ENCODE peak calls at places on chromosomes 4 and X, in four cellular contexts. Y, H, I and P are unnamed samples. For H3K9me2, the result is how much of the 10 kb centered on the place peaks cover.

GRCh38 chr4:23856630-23857029 is 33.2 kb downstream of the PPARGC1A start:
- DNase-seq in Y (no peak), H (no peak), I (peak), P (no peak)

GRCh38 chr4:121822796-121823504 is 733 bp downstream of the CCNA2 start:
- DNase-seq in Y (peak), H (peak), I (peak), P (peak)

GRCh38 chr4:164731827-164732474 is 22.0 kb upstream of the SMIM31 start:
- DNase-seq in Y (peak), H (peak), I (peak), P (peak)

GRCh38 chr4:74123065-74123728 is 24.2 kb upstream of the CXCL2 start:
- DNase-seq in Y (no peak), H (peak), I (peak), P (no peak)

GRCh38 chr4:3461515-3462291 is 1.4 kb upstream of the DOK7 start:
- DNase-seq in Y (no peak), H (no peak), I (no peak), P (no peak)

GRCh38 chr4:147581601-147582350 is 35.4 kb upstream of the TMEM184C start:
- DNase-seq in Y (no peak), H (peak), I (no peak), P (no peak)

GRCh38 chrX:53580742-53581504 is 105.6 kb downstream of the HUWE1 start:
- DNase-seq in Y (no peak), H (no peak), I (no peak), P (no peak)

GRCh38 chrX:118325453-118325852 is 20.5 kb upstream of the WDR44 start:
- DNase-seq in Y (peak), H (peak), I (no peak), P (peak)

GRCh38 chrX:67622053-67622452 is 78.2 kb downstream of the AR start:
- DNase-seq in Y (no peak), H (no peak), I (no peak), P (no peak)

GRCh38 chr4:8229341-8229975 is 30.4 kb downstream of the SH3TC1 start:
- DNase-seq in Y (no peak), H (no peak), I (no peak), P (no peak)
- H3K9me2 ChIP-seq in Y (under half), H (under half), I (under half), P (under half)

GRCh38 chr4:183758735-183759447 is 99.8 kb downstream of the TRAPPC11 start:
- DNase-seq in Y (peak), H (no peak), I (no peak), P (no peak)
- H3K4me3 ChIP-seq in Y (peak), H (no peak), I (no peak), P (no peak)

GRCh38 chr4:142265536-142265935 is 580.6 kb downstream of the INPP4B start:
- DNase-seq in Y (no peak), H (peak), I (no peak), P (no peak)

GRCh38 chr4:142264961-142265360 is 581.1 kb downstream of the INPP4B start:
- DNase-seq in Y (no peak), H (peak), I (peak), P (no peak)

GRCh38 chr4:142265946-142266345 is 580.2 kb downstream of the INPP4B start:
- DNase-seq in Y (no peak), H (no peak), I (no peak), P (no peak)

GRCh38 chr4:142262956-142263355 is 583.1 kb downstream of the INPP4B start:
- DNase-seq in Y (peak), H (no peak), I (no peak), P (no peak)

GRCh38 chr4:142267101-142267500 is 579.0 kb downstream of the INPP4B start:
- DNase-seq in Y (no peak), H (no peak), I (no peak), P (no peak)
- H3K9me2 ChIP-seq in Y (under half), H (under half), I (under half), P (under half)

DNA sequence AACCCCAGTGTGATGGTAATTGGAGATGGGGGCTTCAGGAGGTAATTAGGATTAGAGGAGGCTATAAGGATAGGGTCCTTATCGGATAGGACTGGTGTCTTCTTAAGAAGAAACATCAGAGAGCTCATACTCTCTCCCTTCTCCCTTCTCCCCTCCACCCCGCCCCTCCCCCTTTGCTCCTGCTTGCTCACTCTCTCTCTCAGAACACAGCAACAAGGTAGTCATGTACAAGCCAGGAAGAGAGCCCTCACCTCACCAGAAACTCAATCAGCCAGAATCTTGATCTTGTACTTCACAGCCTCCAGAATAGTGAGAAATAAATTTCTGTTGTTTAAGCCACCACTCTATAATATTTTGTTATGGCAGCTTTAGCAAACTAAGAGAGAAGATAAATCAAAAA is 4.5 kb downstream of the DDX60L start:
- DNase-seq in Y (peak), H (peak), I (peak), P (no peak)
- H3K4me3 ChIP-seq in Y (no peak), H (no peak), I (no peak), P (no peak)

GRCh38 chr4:119656342-119656741 is 27.7 kb upstream of the PDE5A start:
- DNase-seq in Y (no peak), H (no peak), I (no peak), P (no peak)
- H3K9me2 ChIP-seq in Y (under half), H (under half), I (under half), P (under half)

DNA sequence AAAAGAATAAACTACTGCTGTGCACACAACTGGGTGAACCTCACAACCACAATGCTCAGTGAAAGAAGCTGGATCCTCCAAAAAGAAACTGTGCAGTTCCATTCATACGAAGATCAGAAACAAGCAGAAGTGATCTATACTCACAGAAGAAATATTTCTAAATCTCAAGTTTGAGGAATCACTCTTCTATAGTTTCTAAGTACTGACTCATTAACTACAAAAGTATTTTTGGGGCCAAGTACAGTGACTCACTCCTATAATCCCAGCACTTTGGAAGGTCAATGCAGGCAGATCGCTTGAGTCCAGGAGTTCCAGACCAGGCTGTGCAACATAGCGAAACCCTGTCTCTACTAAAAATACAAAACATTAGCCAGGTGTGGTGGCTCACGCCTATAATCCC is 51.3 kb upstream of the RELL1 start:
- DNase-seq in Y (no peak), H (peak), I (no peak), P (no peak)
- H3K4me3 ChIP-seq in Y (no peak), H (no peak), I (no peak), P (no peak)

DNA sequence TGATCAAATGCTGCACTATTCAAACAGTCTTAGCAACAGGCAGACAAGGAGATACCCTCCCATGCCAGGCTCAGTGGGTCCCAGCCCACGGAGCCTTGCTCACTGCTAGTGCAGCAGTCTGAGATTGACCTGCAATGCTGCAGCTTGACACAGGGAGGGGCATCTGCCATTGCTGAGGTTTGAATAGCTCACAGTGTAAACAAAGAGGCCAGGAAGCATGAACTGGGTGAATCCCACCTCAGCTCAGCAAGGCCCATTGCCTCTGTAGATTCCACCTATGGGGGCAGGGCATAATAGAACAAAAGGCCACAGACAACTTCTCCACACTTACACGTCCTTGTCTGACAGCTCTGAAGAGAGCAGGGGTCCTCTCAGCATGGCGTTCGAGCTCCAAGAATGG is 26.6 kb upstream of the ZXDB start:
- DNase-seq in Y (peak), H (no peak), I (no peak), P (no peak)
- H3K9me2 ChIP-seq in Y (under half), H (under half), I (under half), P (under half)